ENCODE peak calls at places on chromosome 17, in eight cellular contexts. T is GM23248; Z is stomach; K is keratinocyte; X is CD8-positive, alpha-beta T cell; Q is endodermal cell; S is PC-3; A is prostate gland. H is an unnamed sample.

GRCh38 chr17:10295728-10296343 is 77.0 kb downstream of the MYH13 start:
- DNase-seq in S (peak; percentile 61), Z (no peak), K (peak; percentile 9), X (peak; percentile 30), Q (peak; percentile 94), T (peak; percentile 83), A (peak; percentile 27), H (no peak)

GRCh38 chr17:31094600-31095238 is at the start of gene NF1:
- DNase-seq in A (peak; percentile 95), T (peak; percentile 99), X (peak; percentile 84), Z (peak; percentile 98), K (peak; percentile 65), Q (peak; percentile 99), S (peak; percentile 87), H (peak; percentile 95)

GRCh38 chr17:63150466-63150865 is 184.4 kb downstream of the TANC2 start:
- DNase-seq in T (no peak), X (no peak), A (no peak), S (no peak), Z (no peak), Q (no peak), K (no peak), H (no peak)

GRCh38 chr17:42675984-42676423 is 790 bp downstream of the PLEKHH3 start:
- DNase-seq in S (peak; percentile 23), X (no peak), K (no peak), Q (no peak), Z (peak; percentile 82), A (peak; percentile 69), T (peak; percentile 76), H (no peak)

GRCh38 chr17:81927145-81927652 is 336 bp downstream of the MAFG start:
- DNase-seq in X (no peak), S (no peak), Q (no peak), K (no peak), A (no peak), Z (no peak), T (no peak), H (no peak)

GRCh38 chr17:81385320-81386111 is 9.7 kb upstream of the BAHCC1 start:
- DNase-seq in S (no peak), X (no peak), A (no peak), T (no peak), Z (no peak), K (no peak), Q (no peak), H (peak; percentile 95)

GRCh38 chr17:12485361-12485911 is 180.3 kb upstream of the MYOCD start:
- DNase-seq in Z (no peak), A (no peak), X (no peak), K (no peak), S (no peak), T (no peak), Q (peak; percentile 59), H (no peak)

GRCh38 chr17:20008242-20009051 is 712 bp upstream of the SPECC1 start:
- DNase-seq in A (no peak), K (no peak), T (peak; percentile 49), Z (no peak), X (no peak), S (peak; percentile 46), Q (peak; percentile 86), H (peak; percentile 39)

GRCh38 chr17:40415390-40415789 is 2.3 kb downstream of the TOP2A start:
- DNase-seq in K (no peak), X (no peak), S (peak; percentile 48), Z (no peak), Q (no peak), T (peak; percentile 70), A (no peak), H (no peak)

GRCh38 chr17:1590031-1590746 is 27.6 kb upstream of the PITPNA start:
- DNase-seq in T (peak; percentile 92), K (peak; percentile 49), Q (peak; percentile 91), A (no peak), X (no peak), S (peak; percentile 84), Z (peak; percentile 79), H (no peak)

GRCh38 chr17:39576187-39576586 is 31.5 kb downstream of the NEUROD2 start:
- DNase-seq in A (no peak), K (no peak), Q (peak; percentile 87), X (no peak), Z (no peak), T (peak; percentile 52), S (no peak), H (no peak)

GRCh38 chr17:82385559-82386255 is 14.1 kb downstream of the UTS2R start:
- DNase-seq in Z (no peak), S (no peak), X (no peak), K (no peak), Q (peak; percentile 62), A (no peak), T (no peak), H (no peak)

GRCh38 chr17:45146166-45146565 is 2.1 kb upstream of the HEXIM1 start:
- DNase-seq in K (no peak), Q (peak; percentile 51), S (no peak), X (no peak), Z (no peak), T (no peak), A (no peak), H (no peak)
- H3K27ac ChIP-seq in K (peak overlapping the region; percentile 99), Q (no peak overlapping the region), S (no peak overlapping the region), X (no peak overlapping the region), Z (peak overlapping the region; percentile 96), T (peak overlapping the region; percentile 97), A (peak overlapping the region; percentile 99), H (peak overlapping the region; percentile 99)

GRCh38 chr17:4724655-4725054 is 6.6 kb upstream of the MED11 start:
- DNase-seq in X (no peak), S (no peak), K (no peak), Z (no peak), Q (no peak), T (no peak), A (no peak), H (no peak)
- H3K27ac ChIP-seq in X (no peak overlapping the region), S (no peak overlapping the region), K (no peak overlapping the region), Z (no peak overlapping the region), Q (no peak overlapping the region), T (no peak overlapping the region), A (no peak overlapping the region), H (no peak overlapping the region)

GRCh38 chr17:8053600-8053999 is 14.7 kb downstream of the ALOX15B start:
- DNase-seq in K (peak; percentile 21), X (no peak), S (no peak), T (no peak), Q (no peak), Z (no peak), A (no peak), H (no peak)

GRCh38 chr17:8056232-8056975 is 17.5 kb downstream of the ALOX15B start:
- DNase-seq in Q (peak; percentile 53), A (peak; percentile 84), S (peak; percentile 88), T (peak; percentile 66), Z (peak; percentile 81), K (peak; percentile 26), X (peak; percentile 51), H (no peak)

GRCh38 chr17:8057691-8058114 is 18.8 kb downstream of the ALOX15B start:
- DNase-seq in S (peak; percentile 94), A (peak; percentile 72), T (peak; percentile 88), X (peak; percentile 43), Q (peak; percentile 90), K (peak; percentile 49), Z (peak; percentile 64), H (peak; percentile 7)

GRCh38 chr17:8056976-8057625 is 18.2 kb downstream of the ALOX15B start:
- DNase-seq in A (no peak), Q (peak; percentile 44), S (peak; percentile 36), X (no peak), T (no peak), K (no peak), Z (peak; percentile 59), H (no peak)

DNA sequence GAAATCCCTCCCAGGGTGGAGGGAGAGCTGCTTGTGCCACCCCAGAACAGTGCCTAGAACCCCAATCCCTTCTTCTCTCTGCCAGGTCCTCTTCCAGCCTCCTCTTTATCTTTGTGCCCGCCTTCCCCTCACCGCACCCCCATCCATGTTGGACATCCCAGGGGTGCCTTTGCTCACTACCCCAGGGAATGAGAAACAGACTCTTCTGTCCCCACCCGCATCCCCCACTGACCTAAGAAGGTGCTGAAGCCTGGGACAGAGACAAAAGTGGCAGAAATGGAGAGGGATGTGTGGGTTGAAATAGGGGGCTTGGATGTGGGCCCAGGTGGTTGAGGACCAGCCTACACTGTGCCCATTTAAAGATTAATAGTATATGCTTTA is 17.0 kb downstream of the ALOX15B start:
- DNase-seq in A (no peak), X (no peak), T (no peak), Q (no peak), K (no peak), S (no peak), Z (no peak), H (no peak)
- H3K27ac ChIP-seq in A (peak overlapping the region; percentile 95), X (no peak overlapping the region), T (no peak overlapping the region), Q (no peak overlapping the region), K (no peak overlapping the region), S (peak overlapping the region; percentile 97), Z (peak overlapping the region; percentile 80), H (peak overlapping the region; percentile 56)

DNA sequence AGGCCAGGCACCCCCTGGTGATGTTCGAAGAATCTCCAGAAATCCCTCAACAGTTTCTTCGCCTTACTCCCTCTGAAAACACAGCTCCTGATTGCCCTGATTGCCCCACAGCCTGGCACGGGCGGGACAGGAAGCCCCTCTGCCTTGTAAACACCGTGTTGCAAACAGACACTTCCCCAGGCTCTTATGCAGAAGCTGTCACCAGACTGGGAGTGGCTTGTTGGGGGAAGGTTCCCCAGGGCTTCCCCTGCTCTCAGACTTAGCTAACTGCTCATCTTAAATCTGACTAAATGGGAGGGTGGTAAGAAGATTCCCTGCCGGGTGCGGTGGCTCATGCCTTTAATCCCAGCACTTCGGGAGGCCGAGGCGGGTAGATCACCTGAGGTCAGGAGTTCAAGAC is 11.2 kb downstream of the PIK3R5 start:
- DNase-seq in Z (peak; percentile 50), T (no peak), A (no peak), Q (peak; percentile 88), S (no peak), K (no peak), X (peak; percentile 83), H (peak; percentile 36)
- H3K27ac ChIP-seq in Z (no peak overlapping the region), T (no peak overlapping the region), A (no peak overlapping the region), Q (no peak overlapping the region), S (no peak overlapping the region), K (no peak overlapping the region), X (peak overlapping the region; percentile 40), H (no peak overlapping the region)

GRCh38 chr17:78046923-78047322 is 81.6 kb downstream of the TMC6 start:
- DNase-seq in K (no peak), X (no peak), S (peak; percentile 30), Q (no peak), Z (no peak), T (no peak), A (no peak), H (no peak)
- H3K27ac ChIP-seq in K (no peak overlapping the region), X (no peak overlapping the region), S (no peak overlapping the region), Q (no peak overlapping the region), Z (no peak overlapping the region), T (no peak overlapping the region), A (no peak overlapping the region), H (no peak overlapping the region)